ENCODE peak calls at places on chromosomes 11 and 22, in five cellular contexts. One of them, this sample, is unnamed.

GRCh38 chr11:118051611-118052461 is 25.0 kb upstream of the TMPRSS4 start:
- DNase-seq in NB4: peak; percentile 48
- DNase-seq in hepatocyte: no peak
- DNase-seq in WTC11: no peak
- DNase-seq in IMR-90: no peak
- DNase-seq in this sample: no peak

GRCh38 chr22:40414838-40415505 is 44.6 kb downstream of the SGSM3 start:
- DNase-seq in hepatocyte: no peak
- DNase-seq in IMR-90: no peak
- DNase-seq in NB4: no peak
- DNase-seq in WTC11: no peak
- DNase-seq in this sample: no peak

GRCh38 chr11:44950625-44951472 is at the start of gene TP53I11:
- DNase-seq in hepatocyte: peak; percentile 85
- DNase-seq in WTC11: peak; percentile 43
- DNase-seq in IMR-90: peak; percentile 60
- DNase-seq in NB4: peak; percentile 92
- DNase-seq in this sample: peak; percentile 82

GRCh38 chr11:15650105-15650938 is 535.6 kb downstream of the INSC start:
- DNase-seq in IMR-90: peak; percentile 87
- DNase-seq in NB4: peak; percentile 87
- DNase-seq in WTC11: peak; percentile 97
- DNase-seq in hepatocyte: peak; percentile 96
- DNase-seq in this sample: peak; percentile 98

GRCh38 chr11:46508360-46508759 is 85.5 kb downstream of the AMBRA1 start:
- DNase-seq in WTC11: no peak
- DNase-seq in hepatocyte: no peak
- DNase-seq in NB4: no peak
- DNase-seq in IMR-90: no peak
- DNase-seq in this sample: no peak

GRCh38 chr11:114280696-114281095 is 15.5 kb upstream of the NNMT start:
- DNase-seq in IMR-90: peak; percentile 85
- DNase-seq in WTC11: peak; percentile 77
- DNase-seq in NB4: peak; percentile 60
- DNase-seq in hepatocyte: peak; percentile 81
- DNase-seq in this sample: peak; percentile 79

GRCh38 chr11:24093410-24093809 is 403.4 kb upstream of the LUZP2 start:
- DNase-seq in IMR-90: no peak
- DNase-seq in hepatocyte: no peak
- DNase-seq in WTC11: no peak
- DNase-seq in NB4: no peak
- DNase-seq in this sample: no peak

GRCh38 chr11:45543808-45544422 is 121.5 kb downstream of the CHST1 start:
- DNase-seq in NB4: peak; percentile 54
- DNase-seq in IMR-90: peak; percentile 4
- DNase-seq in hepatocyte: peak; percentile 55
- DNase-seq in WTC11: peak; percentile 69
- DNase-seq in this sample: no peak

GRCh38 chr22:31350410-31350863 is 4.3 kb upstream of the PATZ1 start:
- DNase-seq in WTC11: peak; percentile 37
- DNase-seq in hepatocyte: peak; percentile 58
- DNase-seq in IMR-90: no peak
- DNase-seq in NB4: no peak
- DNase-seq in this sample: peak; percentile 63

GRCh38 chr22:23700706-23701105 is 9.9 kb downstream of the RGL4 start:
- DNase-seq in IMR-90: peak; percentile 64
- DNase-seq in hepatocyte: peak; percentile 45
- DNase-seq in WTC11: no peak
- DNase-seq in NB4: no peak
- DNase-seq in this sample: no peak

GRCh38 chr22:25746012-25746373 is 4.0 kb downstream of the MYO18B start:
- DNase-seq in hepatocyte: no peak
- DNase-seq in NB4: no peak
- DNase-seq in WTC11: no peak
- DNase-seq in IMR-90: peak; percentile 43
- DNase-seq in this sample: no peak

GRCh38 chr11:26335903-26336302 is 4.0 kb downstream of the ANO3 start:
- DNase-seq in hepatocyte: no peak
- DNase-seq in WTC11: no peak
- DNase-seq in NB4: no peak
- DNase-seq in IMR-90: no peak
- DNase-seq in this sample: no peak

GRCh38 chr22:22058649-22059475 is 76.3 kb upstream of the TOP3B start:
- DNase-seq in NB4: peak; percentile 38
- DNase-seq in IMR-90: no peak
- DNase-seq in hepatocyte: peak; percentile 46
- DNase-seq in WTC11: no peak
- DNase-seq in this sample: no peak

GRCh38 chr22:50293441-50294318 is 13.8 kb downstream of the PLXNB2 start:
- DNase-seq in NB4: peak; percentile 59
- DNase-seq in hepatocyte: peak; percentile 86
- DNase-seq in WTC11: peak; percentile 85
- DNase-seq in IMR-90: peak; percentile 60
- DNase-seq in this sample: no peak

GRCh38 chr11:74010306-74010981 is 1.6 kb upstream of the UCP3 start:
- DNase-seq in WTC11: no peak
- DNase-seq in IMR-90: no peak
- DNase-seq in NB4: no peak
- DNase-seq in hepatocyte: no peak
- DNase-seq in this sample: no peak

GRCh38 chr11:133506551-133507094 is 25.7 kb downstream of the OPCML start:
- DNase-seq in NB4: no peak
- DNase-seq in hepatocyte: no peak
- DNase-seq in WTC11: no peak
- DNase-seq in IMR-90: no peak
- DNase-seq in this sample: no peak

GRCh38 chr11:120785576-120785975 is 238.3 kb upstream of the TBCEL start:
- DNase-seq in NB4: no peak
- DNase-seq in WTC11: no peak
- DNase-seq in IMR-90: no peak
- DNase-seq in hepatocyte: no peak
- DNase-seq in this sample: no peak

GRCh38 chr11:28820296-28820989 is 712.3 kb downstream of the METTL15 start:
- DNase-seq in IMR-90: peak; percentile 47
- DNase-seq in WTC11: no peak
- DNase-seq in hepatocyte: no peak
- DNase-seq in NB4: no peak
- DNase-seq in this sample: no peak

GRCh38 chr11:11931461-11932055 is 76.9 kb downstream of the DKK3 start:
- DNase-seq in WTC11: no peak
- DNase-seq in IMR-90: peak; percentile 74
- DNase-seq in hepatocyte: peak; percentile 75
- DNase-seq in NB4: peak; percentile 54
- DNase-seq in this sample: no peak

GRCh38 chr11:28529540-28530410 is 421.6 kb downstream of the METTL15 start:
- DNase-seq in IMR-90: peak; percentile 82
- DNase-seq in NB4: peak; percentile 50
- DNase-seq in hepatocyte: peak; percentile 60
- DNase-seq in WTC11: no peak
- DNase-seq in this sample: no peak

GRCh38 chr11:64850979-64851567 is 6.6 kb upstream of the CDC42BPG start:
- DNase-seq in IMR-90: no peak
- DNase-seq in NB4: peak; percentile 64
- DNase-seq in WTC11: peak; percentile 58
- DNase-seq in hepatocyte: no peak
- DNase-seq in this sample: no peak

GRCh38 chr11:110338684-110339083 is 42.3 kb upstream of the RDX start:
- DNase-seq in IMR-90: no peak
- DNase-seq in hepatocyte: no peak
- DNase-seq in WTC11: no peak
- DNase-seq in NB4: no peak
- DNase-seq in this sample: no peak

GRCh38 chr22:27108425-27109114 is 451.2 kb downstream of the MIAT start:
- DNase-seq in WTC11: no peak
- DNase-seq in NB4: no peak
- DNase-seq in IMR-90: no peak
- DNase-seq in hepatocyte: peak; percentile 36
- DNase-seq in this sample: no peak

GRCh38 chr22:37560682-37561208 is 465 bp downstream of the CDC42EP1 start:
- DNase-seq in NB4: no peak
- DNase-seq in hepatocyte: peak; percentile 73
- DNase-seq in WTC11: no peak
- DNase-seq in IMR-90: peak; percentile 53
- DNase-seq in this sample: no peak

GRCh38 chr22:37564111-37564711 is 3.9 kb downstream of the CDC42EP1 start:
- DNase-seq in hepatocyte: no peak
- DNase-seq in WTC11: no peak
- DNase-seq in NB4: no peak
- DNase-seq in IMR-90: peak; percentile 49
- DNase-seq in this sample: no peak

GRCh38 chr22:37563153-37564081 is 3.1 kb downstream of the CDC42EP1 start:
- DNase-seq in WTC11: no peak
- DNase-seq in NB4: no peak
- DNase-seq in IMR-90: peak; percentile 97
- DNase-seq in hepatocyte: peak; percentile 90
- DNase-seq in this sample: no peak

GRCh38 chr22:37561209-37562048 is 1.1 kb downstream of the CDC42EP1 start:
- DNase-seq in hepatocyte: peak; percentile 95
- DNase-seq in NB4: peak; percentile 80
- DNase-seq in WTC11: peak; percentile 95
- DNase-seq in IMR-90: peak; percentile 86
- DNase-seq in this sample: peak; percentile 91

GRCh38 chr22:37562049-37562784 is 1.9 kb downstream of the CDC42EP1 start:
- DNase-seq in hepatocyte: no peak
- DNase-seq in IMR-90: no peak
- DNase-seq in WTC11: no peak
- DNase-seq in NB4: no peak
- DNase-seq in this sample: no peak
- TF ChIP-seq CTCF in hepatocyte: no peak
- TF ChIP-seq CTCF in IMR-90: no peak
- TF ChIP-seq CTCF in WTC11: no peak
- TF ChIP-seq CTCF in NB4: no peak
- TF ChIP-seq CTCF in this sample: no peak

GRCh38 chr11:91041626-91042025 is 818.8 kb upstream of the CHORDC1 start:
- DNase-seq in WTC11: no peak
- DNase-seq in NB4: no peak
- DNase-seq in IMR-90: no peak
- DNase-seq in hepatocyte: no peak
- DNase-seq in this sample: no peak
- TF ChIP-seq CTCF in WTC11: no peak
- TF ChIP-seq CTCF in NB4: no peak
- TF ChIP-seq CTCF in IMR-90: peak; percentile 13
- TF ChIP-seq CTCF in hepatocyte: peak; percentile 26
- TF ChIP-seq CTCF in this sample: no peak

DNA sequence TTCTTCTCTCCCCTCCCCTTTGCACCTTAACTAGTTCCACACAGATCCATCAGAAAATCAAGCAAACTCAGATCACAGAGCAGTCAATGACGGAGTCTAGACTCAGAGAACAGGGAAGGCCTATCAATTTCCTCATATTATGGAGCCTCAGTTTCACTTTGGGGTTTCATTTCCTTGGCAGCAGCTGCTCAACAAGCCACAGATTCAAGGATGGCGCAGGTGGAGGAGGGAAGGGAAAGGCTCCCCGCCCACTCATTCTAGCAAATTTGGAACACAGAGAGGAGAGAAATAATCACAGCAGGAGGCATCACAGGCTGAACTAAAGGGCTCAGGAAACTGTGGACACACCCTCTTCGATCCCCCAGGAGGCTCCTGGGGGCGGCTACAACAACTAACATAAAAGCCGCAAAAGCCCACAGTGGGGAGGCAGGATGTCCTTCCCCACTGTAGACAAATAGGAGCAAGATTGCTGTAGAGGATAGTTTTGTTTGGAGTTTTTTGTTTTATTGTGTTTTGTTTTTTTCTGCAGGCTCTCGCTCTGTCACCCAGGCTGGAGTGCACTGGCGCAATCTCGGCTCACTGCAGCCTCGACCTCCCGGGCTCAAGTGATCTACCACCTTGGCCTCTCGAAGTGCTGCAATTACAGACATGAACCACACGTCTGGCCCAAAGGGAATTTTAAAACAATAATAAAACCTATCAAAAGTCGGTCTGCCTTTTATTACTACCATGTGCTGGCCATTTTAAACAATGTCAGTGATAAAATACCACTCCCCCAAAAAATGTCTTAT is 3.4 kb downstream of the PLAAT3 start:
- DNase-seq in NB4: peak; percentile 36
- DNase-seq in hepatocyte: no peak
- DNase-seq in IMR-90: no peak
- DNase-seq in WTC11: peak; percentile 35
- DNase-seq in this sample: no peak
- TF ChIP-seq CTCF in NB4: no peak
- TF ChIP-seq CTCF in hepatocyte: no peak
- TF ChIP-seq CTCF in IMR-90: no peak
- TF ChIP-seq CTCF in WTC11: no peak
- TF ChIP-seq CTCF in this sample: peak; percentile 34

GRCh38 chr11:43418197-43418596 is 59.5 kb downstream of the TTC17 start:
- DNase-seq in NB4: no peak
- DNase-seq in hepatocyte: no peak
- DNase-seq in WTC11: no peak
- DNase-seq in IMR-90: no peak
- DNase-seq in this sample: no peak

GRCh38 chr11:43419460-43419859 is 60.7 kb downstream of the TTC17 start:
- DNase-seq in hepatocyte: peak; percentile 68
- DNase-seq in IMR-90: peak; percentile 53
- DNase-seq in WTC11: no peak
- DNase-seq in NB4: peak; percentile 48
- DNase-seq in this sample: no peak
- TF ChIP-seq CTCF in hepatocyte: peak; percentile 75
- TF ChIP-seq CTCF in IMR-90: peak; percentile 59
- TF ChIP-seq CTCF in WTC11: peak; percentile 33
- TF ChIP-seq CTCF in NB4: peak; percentile 56
- TF ChIP-seq CTCF in this sample: peak; percentile 54

GRCh38 chr11:31487848-31488247 is 21.6 kb downstream of the IMMP1L start:
- DNase-seq in WTC11: no peak
- DNase-seq in NB4: peak; percentile 57
- DNase-seq in hepatocyte: peak; percentile 30
- DNase-seq in IMR-90: peak; percentile 73
- DNase-seq in this sample: no peak
- TF ChIP-seq CTCF in WTC11: peak; percentile 33
- TF ChIP-seq CTCF in NB4: peak; percentile 5
- TF ChIP-seq CTCF in hepatocyte: peak; percentile 43
- TF ChIP-seq CTCF in IMR-90: peak; percentile 60
- TF ChIP-seq CTCF in this sample: peak; percentile 42

This sample was measured in glutamatergic neuron.